ENCODE peak calls at places on chromosomes 11 and 22, in seven cellular contexts. A, T, H, F, Z, G and S are unnamed samples.

GRCh38 chr11:63670738-63671321 is 346 bp downstream of the ATL3 start:
- DNase-seq in F (peak), T (peak), H (no peak), G (peak), Z (peak), A (no peak), S (no peak)

GRCh38 chr22:37018815-37019308 is 385 bp downstream of the TST start:
- DNase-seq in G (peak), H (no peak), F (peak), T (peak), Z (peak), A (no peak), S (peak)

GRCh38 chr11:107770546-107770945 is 58.7 kb upstream of the SLN start:
- DNase-seq in A (no peak), H (no peak), Z (no peak), G (no peak), T (peak), F (no peak), S (no peak)

GRCh38 chr11:105553015-105553414 is 56.9 kb upstream of the GRIA4 start:
- DNase-seq in F (no peak), T (peak), Z (peak), A (no peak), H (no peak), G (no peak), S (no peak)

GRCh38 chr11:126482586-126483108 is 127.2 kb downstream of the ST3GAL4 start:
- DNase-seq in H (no peak), Z (no peak), A (no peak), F (no peak), G (no peak), T (no peak), S (no peak)

GRCh38 chr22:33652596-33652995 is 267.7 kb downstream of the LARGE1 start:
- DNase-seq in A (no peak), Z (peak), F (no peak), G (no peak), H (no peak), T (no peak), S (no peak)

GRCh38 chr11:4087551-4087950 is 7.0 kb upstream of the RRM1 start:
- DNase-seq in G (no peak), Z (no peak), F (no peak), A (no peak), T (no peak), H (no peak), S (no peak)

GRCh38 chr11:132140056-132140455 is 769.6 kb downstream of the NTM start:
- DNase-seq in T (no peak), A (no peak), H (no peak), G (no peak), F (no peak), Z (no peak), S (no peak)

GRCh38 chr11:43403357-43404231 is 44.9 kb downstream of the TTC17 start:
- DNase-seq in G (no peak), F (no peak), T (no peak), A (no peak), H (no peak), Z (no peak), S (no peak)

GRCh38 chr11:76836613-76837291 is 24.0 kb upstream of the ACER3 start:
- DNase-seq in T (no peak), H (no peak), F (peak), G (no peak), Z (no peak), A (no peak), S (no peak)

GRCh38 chr11:72727521-72727920 is 24.7 kb downstream of the ARAP1 start:
- DNase-seq in Z (no peak), H (no peak), G (no peak), A (no peak), T (peak), F (no peak), S (no peak)

GRCh38 chr11:708511-708910 is 2.5 kb downstream of the EPS8L2 start:
- DNase-seq in Z (no peak), H (no peak), T (no peak), G (no peak), A (no peak), F (no peak), S (no peak)

GRCh38 chr11:120034881-120035620 is 102.9 kb downstream of the TRIM29 start:
- DNase-seq in Z (no peak), T (no peak), H (no peak), A (no peak), F (no peak), G (no peak), S (peak)

GRCh38 chr11:120342678-120343077 is 6.5 kb downstream of the ARHGEF12 start:
- DNase-seq in Z (no peak), G (no peak), T (no peak), F (no peak), H (no peak), A (no peak), S (no peak)

GRCh38 chr11:102640946-102641345 is 15.8 kb upstream of the MMP20 start:
- DNase-seq in G (no peak), Z (no peak), A (no peak), T (no peak), F (no peak), H (no peak), S (no peak)

GRCh38 chr11:70925238-70925637 is 327.1 kb downstream of the SHANK2 start:
- DNase-seq in F (no peak), G (no peak), H (no peak), A (no peak), T (no peak), Z (no peak), S (no peak)

GRCh38 chr22:48923165-48923875 is 904.4 kb downstream of the BRD1 start:
- DNase-seq in G (no peak), Z (no peak), F (peak), H (no peak), T (no peak), A (no peak), S (no peak)

GRCh38 chr11:72072348-72072747 is 8.0 kb downstream of the NUMA1 start:
- DNase-seq in A (no peak), F (no peak), Z (peak), H (no peak), G (no peak), T (peak), S (no peak)

GRCh38 chr11:95005642-95006041 is 19.4 kb upstream of the KDM4E start:
- DNase-seq in A (no peak), Z (no peak), T (no peak), F (no peak), G (no peak), H (no peak), S (no peak)

GRCh38 chr22:39546064-39546365 is 13.5 kb upstream of the RPS19BP1 start:
- DNase-seq in A (no peak), F (no peak), T (no peak), Z (no peak), G (no peak), H (no peak), S (no peak)

GRCh38 chr22:39547587-39547947 is 15.0 kb upstream of the RPS19BP1 start:
- DNase-seq in T (no peak), F (no peak), G (no peak), A (no peak), Z (no peak), H (no peak), S (no peak)

GRCh38 chr22:39545310-39546063 is 12.9 kb upstream of the RPS19BP1 start:
- DNase-seq in Z (no peak), G (peak), A (no peak), H (no peak), F (no peak), T (peak), S (no peak)

GRCh38 chr22:39546889-39547586 is 14.5 kb upstream of the RPS19BP1 start:
- DNase-seq in H (no peak), F (no peak), G (no peak), Z (no peak), A (no peak), T (no peak), S (no peak)

GRCh38 chr22:39543095-39543494 is 10.5 kb upstream of the RPS19BP1 start:
- DNase-seq in Z (peak), G (no peak), A (no peak), H (no peak), T (peak), F (no peak), S (peak)
- TF ChIP-seq CTCF in Z (peak), G (no peak), A (peak), H (no peak), T (peak), F (no peak), S (peak)

GRCh38 chr11:10451399-10452116 is 3.5 kb upstream of the AMPD3 start:
- DNase-seq in F (no peak), A (no peak), H (no peak), G (no peak), Z (no peak), T (no peak), S (no peak)
- H3K4me3 ChIP-seq in F (peak), A (no peak), H (peak), G (no peak), Z (no peak), T (no peak), S (no peak)

GRCh38 chr22:47210112-47210657 is 447.7 kb downstream of the TBC1D22A start:
- DNase-seq in A (no peak), H (no peak), F (peak), G (no peak), Z (no peak), T (no peak), S (no peak)
- TF ChIP-seq CTCF in A (no peak), H (no peak), F (no peak), G (no peak), Z (no peak), T (no peak), S (no peak)

GRCh38 chr11:66146940-66147339 is 76.9 kb downstream of the PACS1 start:
- DNase-seq in F (no peak), Z (no peak), A (no peak), T (no peak), G (no peak), H (no peak), S (no peak)

GRCh38 chr11:66143264-66143566 is 73.1 kb downstream of the PACS1 start:
- DNase-seq in A (no peak), T (no peak), H (no peak), F (no peak), Z (no peak), G (no peak), S (no peak)

GRCh38 chr11:66144000-66144678 is 74.1 kb downstream of the PACS1 start:
- DNase-seq in T (no peak), H (no peak), Z (no peak), A (no peak), G (no peak), F (no peak), S (no peak)

GRCh38 chr11:66139817-66140216 is 69.7 kb downstream of the PACS1 start:
- DNase-seq in G (no peak), H (no peak), T (no peak), F (no peak), A (no peak), Z (no peak), S (no peak)

DNA sequence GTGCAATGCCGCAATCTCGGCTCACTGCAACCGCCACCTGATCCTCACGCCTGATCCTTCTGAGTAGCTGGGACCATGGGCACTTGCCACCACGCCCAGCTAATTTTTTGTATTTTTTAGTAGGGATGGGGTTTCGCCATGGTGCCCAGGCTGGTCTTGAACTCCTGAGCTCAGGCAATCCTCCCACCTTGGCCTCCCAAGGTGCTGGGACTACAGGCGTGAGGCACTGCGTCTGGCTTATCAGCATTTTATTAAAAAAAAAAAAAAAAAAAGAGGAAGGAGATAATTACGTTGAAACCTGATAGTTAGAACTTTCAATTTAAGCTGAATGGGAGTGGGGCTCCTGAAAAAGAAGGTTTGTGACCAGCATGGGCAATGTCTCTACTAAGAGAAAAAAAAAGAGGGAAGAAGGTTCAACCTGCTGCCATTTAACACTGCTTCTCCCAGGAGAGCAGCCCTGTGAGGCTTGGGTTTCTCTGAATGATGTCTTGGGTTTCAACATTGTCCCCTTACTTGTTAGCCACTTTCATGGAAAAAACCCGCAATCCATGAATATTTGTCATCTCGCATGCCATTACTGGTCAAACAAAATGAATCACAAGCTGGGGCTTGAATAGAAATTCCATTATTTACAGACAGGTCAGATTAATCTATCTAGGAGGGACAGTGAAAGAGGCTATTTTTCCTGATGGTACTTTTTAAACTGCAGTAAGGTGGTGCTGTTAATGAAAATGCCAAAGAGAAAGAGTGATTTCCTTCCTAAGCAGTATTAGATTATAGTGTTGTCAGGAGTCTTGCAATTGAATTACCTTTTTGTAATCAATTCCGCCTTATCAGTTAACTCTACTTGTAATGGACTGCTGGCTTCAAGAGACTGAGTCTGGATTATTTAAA is 72.5 kb downstream of the PACS1 start:
- DNase-seq in A (no peak), F (no peak), G (no peak), H (no peak), T (no peak), Z (peak), S (no peak)
- H3K4me3 ChIP-seq in A (no peak), F (no peak), G (no peak), H (no peak), T (no peak), Z (peak), S (no peak)

GRCh38 chr11:69293087-69293486 is 868 bp upstream of the MYEOV start:
- DNase-seq in A (no peak), T (no peak), G (no peak), F (no peak), H (no peak), Z (peak), S (no peak)
- TF ChIP-seq CTCF in A (no peak), T (no peak), G (no peak), F (no peak), H (no peak), Z (no peak), S (no peak)

GRCh38 chr11:31818874-31819331 is 7.8 kb upstream of the PAX6 start:
- DNase-seq in H (no peak), F (no peak), G (no peak), A (no peak), Z (no peak), T (no peak), S (no peak)

GRCh38 chr11:31819533-31820437 is 8.7 kb upstream of the PAX6 start:
- DNase-seq in H (no peak), F (no peak), A (no peak), Z (no peak), G (no peak), T (no peak), S (no peak)

GRCh38 chr11:31816467-31817053 is 5.4 kb upstream of the PAX6 start:
- DNase-seq in G (no peak), T (no peak), H (no peak), F (no peak), Z (no peak), A (no peak), S (no peak)

GRCh38 chr11:31817054-31817620 is 6.0 kb upstream of the PAX6 start:
- DNase-seq in F (no peak), G (no peak), Z (no peak), H (no peak), A (no peak), T (no peak), S (no peak)

DNA sequence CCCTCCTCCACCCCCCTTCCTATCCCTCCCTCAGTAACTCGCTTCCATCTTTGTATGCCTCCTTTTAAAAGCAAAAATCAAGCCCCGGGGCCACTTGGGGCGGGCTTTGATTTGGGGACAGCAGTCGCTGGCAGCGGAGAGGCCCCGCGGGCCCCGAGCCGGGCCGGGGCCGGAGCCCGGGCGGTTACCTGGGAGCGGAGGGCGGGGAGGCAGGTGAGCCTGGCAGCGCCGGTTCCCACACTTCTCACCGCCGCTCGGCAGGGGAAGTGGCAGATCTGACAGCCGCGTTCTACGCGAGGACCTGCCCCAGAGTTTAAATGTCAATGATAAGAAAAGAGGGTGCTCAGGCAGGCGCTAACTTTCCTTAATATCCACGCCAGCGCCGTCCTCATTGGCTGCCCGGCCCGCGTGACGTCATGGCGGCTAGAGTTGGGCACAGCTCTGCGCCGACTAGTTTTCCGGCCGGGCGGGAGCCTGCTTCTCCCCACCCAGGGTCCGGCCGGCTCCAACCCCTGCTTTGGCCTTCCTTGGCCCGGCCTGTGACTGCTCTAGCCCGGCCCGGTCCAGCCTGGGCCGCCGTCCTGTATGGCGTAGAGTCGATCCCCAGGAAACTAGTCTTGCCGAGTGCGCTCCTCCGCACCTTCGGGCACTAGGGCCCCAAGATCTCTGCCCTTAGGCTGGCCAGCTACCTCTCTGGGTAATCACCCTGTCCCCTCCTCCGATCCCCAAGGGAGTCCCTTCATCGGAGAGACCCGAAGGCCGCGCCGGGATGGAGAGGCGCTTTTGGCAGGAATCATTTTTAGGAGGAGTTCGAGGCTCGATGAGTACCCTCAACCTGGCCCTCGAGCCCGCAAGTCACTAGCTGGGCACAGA is 6.7 kb upstream of the PAX6 start:
- DNase-seq in G (no peak), H (no peak), T (no peak), F (no peak), A (no peak), Z (no peak), S (no peak)
- H3K4me3 ChIP-seq in G (no peak), H (peak), T (no peak), F (peak), A (peak), Z (no peak), S (no peak)

DNA sequence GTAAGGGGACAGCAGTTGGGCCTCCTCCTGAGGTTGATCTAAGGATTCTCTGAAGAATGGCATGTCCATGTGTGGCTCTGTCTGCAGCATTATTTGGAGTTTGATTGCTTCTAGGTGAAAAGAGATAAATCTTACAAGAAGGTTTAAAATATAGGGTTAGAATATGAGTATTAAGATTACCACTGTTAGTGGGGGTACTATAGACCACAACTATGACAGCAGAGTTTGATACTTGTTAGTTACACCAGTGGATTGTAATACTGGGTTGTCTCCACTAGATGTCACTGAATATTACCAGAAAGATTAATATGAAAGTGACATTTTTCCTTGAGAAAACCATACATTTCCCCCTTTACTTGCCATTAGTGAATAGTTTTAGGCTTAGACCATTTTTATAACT is 47.9 kb downstream of the ZNF280B start:
- DNase-seq in Z (peak), T (peak), H (no peak), F (no peak), G (no peak), A (no peak), S (no peak)
- TF ChIP-seq CTCF in Z (peak), T (peak), H (no peak), F (no peak), G (no peak), A (peak), S (peak)

GRCh38 chr11:20125927-20126326 is 34.3 kb downstream of the DBX1 start:
- DNase-seq in G (no peak), H (no peak), T (peak), F (no peak), Z (peak), A (no peak), S (no peak)
- H3K4me3 ChIP-seq in G (no peak), H (no peak), T (no peak), F (no peak), Z (no peak), A (no peak), S (no peak)